ENCODE peak calls at places on chromosomes 1 and 21, in nine cellular contexts. H is Panc1, D is H9, W is mesenchymal stem cell, G is PC-3, X is SK-N-SH, U is IMR-90, R is HCT116, N is ovary. Q is an unnamed sample.
A peak's percentile ranks its signal among the peaks of the same experiment; 100 is the strongest.

GRCh38 chr1:221765527-221765926 is 23.6 kb upstream of the DUSP10 start:
- DNase-seq in H (no peak), D (no peak), W (peak; percentile 38), G (peak; percentile 34), X (no peak), U (no peak), R (no peak), N (no peak), Q (no peak)

GRCh38 chr1:160826546-160826945 is 30.6 kb downstream of the LY9 start:
- DNase-seq in H (no peak), D (no peak), W (peak; percentile 24), G (peak; percentile 99), X (no peak), U (no peak), R (no peak), N (no peak), Q (no peak)

GRCh38 chr1:197733324-197733723 is 42.0 kb downstream of the DENND1B start:
- DNase-seq in H (no peak), D (no peak), W (no peak), G (no peak), X (no peak), U (no peak), R (no peak), N (no peak), Q (no peak)

GRCh38 chr1:43452789-43453441 is 816 bp downstream of the HYI start:
- DNase-seq in H (peak; percentile 45), D (peak; percentile 75), W (peak; percentile 49), G (peak; percentile 40), X (no peak), U (peak; percentile 68), R (no peak), N (peak; percentile 61), Q (peak; percentile 8)

GRCh38 chr1:49424782-49425181 is 599.0 kb downstream of the AGBL4 start:
- DNase-seq in H (no peak), D (no peak), W (no peak), G (peak; percentile 92), X (no peak), U (no peak), R (no peak), N (no peak), Q (no peak)

GRCh38 chr1:64507897-64508296 is 38.0 kb downstream of the CACHD1 start:
- DNase-seq in H (no peak), D (no peak), W (no peak), G (no peak), X (no peak), U (no peak), R (no peak), N (no peak), Q (no peak)

GRCh38 chr1:1013922-1014617 is 773 bp downstream of the ISG15 start:
- DNase-seq in H (no peak), D (peak; percentile 59), W (peak; percentile 14), G (peak; percentile 69), X (no peak), U (peak; percentile 21), R (no peak), N (peak; percentile 50), Q (peak; percentile 32)

GRCh38 chr1:59738152-59738551 is 76.6 kb upstream of the HOOK1 start:
- DNase-seq in H (no peak), D (no peak), W (no peak), G (peak; percentile 71), X (no peak), U (peak; percentile 93), R (no peak), N (no peak), Q (peak; percentile 25)

GRCh38 chr1:26285366-26286063 is 5.6 kb downstream of the SH3BGRL3 start:
- DNase-seq in H (no peak), D (peak; percentile 89), W (no peak), G (peak; percentile 62), X (peak; percentile 74), U (no peak), R (peak; percentile 58), N (no peak), Q (no peak)

GRCh38 chr1:1073743-1074587 is at the start of gene RNF223:
- DNase-seq in H (no peak), D (no peak), W (no peak), G (peak; percentile 98), X (no peak), U (no peak), R (peak; percentile 88), N (no peak), Q (no peak)

GRCh38 chr1:180267211-180267561 is 37.1 kb downstream of the LHX4 start:
- DNase-seq in H (no peak), D (peak; percentile 24), W (no peak), G (no peak), X (no peak), U (no peak), R (no peak), N (no peak), Q (no peak)

GRCh38 chr1:23906731-23907130 is 6.4 kb downstream of the CNR2 start:
- DNase-seq in H (no peak), D (no peak), W (no peak), G (no peak), X (no peak), U (no peak), R (no peak), N (no peak), Q (no peak)

GRCh38 chr21:41924355-41924754 is 29.5 kb downstream of the C2CD2 start:
- DNase-seq in H (no peak), D (no peak), W (peak; percentile 15), G (no peak), X (no peak), U (peak; percentile 57), R (no peak), N (peak; percentile 5), Q (no peak)

GRCh38 chr1:45953934-45954333 is 150.5 kb downstream of the MAST2 start:
- DNase-seq in H (no peak), D (peak; percentile 46), W (peak; percentile 74), G (no peak), X (no peak), U (peak; percentile 45), R (no peak), N (no peak), Q (peak; percentile 21)

GRCh38 chr1:229225331-229225782 is 45.6 kb upstream of the RAB4A start:
- DNase-seq in H (no peak), D (no peak), W (no peak), G (peak; percentile 52), X (no peak), U (no peak), R (no peak), N (no peak), Q (no peak)

GRCh38 chr21:29382029-29382654 is 83.4 kb downstream of the BACH1 start:
- DNase-seq in H (no peak), D (no peak), W (peak; percentile 47), G (peak; percentile 87), X (no peak), U (peak; percentile 75), R (no peak), N (no peak), Q (peak; percentile 32)

GRCh38 chr1:9444532-9444931 is 94.7 kb upstream of the SLC25A33 start:
- DNase-seq in H (no peak), D (no peak), W (no peak), G (no peak), X (no peak), U (no peak), R (no peak), N (no peak), Q (no peak)
- H3K4me1 ChIP-seq in H (peaks cover 45% of the 10 kb centered on the region), D (no peaks in the 10 kb centered on the region), W (peaks cover 41% of the 10 kb centered on the region), G (no peaks in the 10 kb centered on the region), X (peaks cover 12% of the 10 kb centered on the region), U (peaks cover 15% of the 10 kb centered on the region), R (no peaks in the 10 kb centered on the region), N (peaks cover 6% of the 10 kb centered on the region), Q (peaks cover 46% of the 10 kb centered on the region)

DNA sequence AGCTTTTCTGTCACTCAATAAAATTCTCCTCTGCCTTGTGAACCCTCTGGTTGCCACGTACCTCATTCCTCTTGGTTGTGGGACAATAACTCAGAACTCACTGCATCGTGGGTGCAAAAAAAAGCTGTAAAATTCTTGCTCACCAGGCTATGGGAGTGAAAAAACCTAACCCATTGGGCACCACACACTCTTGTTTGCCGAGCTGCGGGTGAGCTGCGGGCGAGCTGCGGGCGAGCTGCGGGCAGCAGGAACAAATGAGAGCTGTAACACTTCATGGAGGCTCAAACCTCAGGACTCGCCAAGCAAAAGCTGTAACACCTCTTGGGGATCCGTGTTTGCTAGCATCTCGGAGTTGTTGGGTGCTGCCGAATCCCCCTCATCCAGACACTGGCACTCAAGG is 641.3 kb upstream of the CHRM3 start:
- DNase-seq in H (no peak), D (no peak), W (no peak), G (no peak), X (no peak), U (no peak), R (no peak), N (no peak), Q (no peak)
- H3K9me3 ChIP-seq in H (no peaks in the 10 kb centered on the region), D (no peaks in the 10 kb centered on the region), W (peaks cover 21% of the 10 kb centered on the region), G (no peaks in the 10 kb centered on the region), X (no peaks in the 10 kb centered on the region), U (peaks cover 10% of the 10 kb centered on the region), R (peaks cover 8% of the 10 kb centered on the region), N (no peaks in the 10 kb centered on the region), Q (no peaks in the 10 kb centered on the region)

DNA sequence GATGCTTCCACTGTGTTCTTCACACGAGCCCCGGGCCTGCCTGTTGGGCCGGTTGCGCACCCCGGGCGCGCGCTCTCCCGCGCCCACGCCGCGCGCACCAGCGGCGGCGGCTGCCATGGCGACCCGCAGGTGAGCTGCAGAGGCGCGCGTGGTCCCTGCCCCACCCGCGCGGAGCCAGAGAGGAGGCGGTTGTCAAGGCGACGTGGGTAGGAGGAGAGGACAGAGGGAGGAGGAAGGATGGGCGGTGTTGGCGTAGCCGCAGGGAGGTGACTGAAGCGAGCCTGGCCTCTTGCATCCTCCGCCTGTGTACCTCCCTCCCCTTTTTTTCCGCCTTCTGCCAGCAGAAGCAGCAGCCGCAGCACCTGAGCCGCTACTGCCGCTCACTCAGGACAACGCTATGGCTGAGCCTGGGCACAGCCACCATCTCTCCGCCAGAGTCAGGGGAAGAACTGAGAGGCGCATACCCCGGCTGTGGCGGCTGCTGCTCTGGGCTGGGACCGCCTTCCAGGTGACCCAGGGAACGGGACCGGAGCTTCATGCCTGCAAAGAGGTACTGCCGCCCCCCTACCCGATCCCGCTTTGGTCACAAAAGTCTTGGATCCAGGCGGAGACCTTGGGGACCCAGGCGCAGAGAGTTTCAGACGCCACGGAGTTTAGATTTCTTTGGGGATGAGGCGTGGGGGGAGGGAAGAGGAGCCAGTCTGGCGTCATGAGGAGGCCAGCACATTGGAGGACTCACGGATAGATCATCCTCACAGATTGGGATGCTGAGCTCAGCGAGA is at the start of gene ELAPOR1:
- DNase-seq in H (no peak), D (peak; percentile 80), W (no peak), G (peak; percentile 38), X (peak; percentile 74), U (peak; percentile 19), R (no peak), N (peak; percentile 49), Q (peak; percentile 47)
- H3K27ac ChIP-seq in H (no peak within 1 kb of the TSS), D (no peak within 1 kb of the TSS), W (no peak within 1 kb of the TSS), G (no peak within 1 kb of the TSS), X (no peak within 1 kb of the TSS), U (no peak within 1 kb of the TSS), R (no peak within 1 kb of the TSS), N (no peak within 1 kb of the TSS), Q (no peak within 1 kb of the TSS)

GRCh38 chr1:178034676-178035075 is 59.2 kb upstream of the RASAL2 start:
- DNase-seq in H (no peak), D (no peak), W (no peak), G (peak; percentile 14), X (no peak), U (no peak), R (no peak), N (no peak), Q (no peak)
- H3K4me1 ChIP-seq in H (peaks cover 8% of the 10 kb centered on the region), D (no peaks in the 10 kb centered on the region), W (peaks cover 2% of the 10 kb centered on the region), G (peaks cover 17% of the 10 kb centered on the region), X (no peaks in the 10 kb centered on the region), U (no peaks in the 10 kb centered on the region), R (peaks cover 8% of the 10 kb centered on the region), N (peaks cover 1% of the 10 kb centered on the region), Q (no peaks in the 10 kb centered on the region)